ENCODE peak calls at places on chromosome 16, in ten cellular contexts. T, D, I, A, S, H, V, G, J and W are unnamed samples.

GRCh38 chr16:70298988-70299938 is at the start of gene DDX19B:
- DNase-seq in T (peak), D (peak), I (peak), A (peak), S (peak), H (peak), V (peak), G (peak), J (peak), W (peak)

GRCh38 chr16:89729293-89729692 is 8.0 kb downstream of the ZNF276 start:
- DNase-seq in T (no peak), D (no peak), I (no peak), A (no peak), S (no peak), H (no peak), V (no peak), G (no peak), J (no peak), W (no peak)

GRCh38 chr16:24013733-24014645 is 178.2 kb downstream of the PRKCB start:
- DNase-seq in T (no peak), D (no peak), I (peak), A (no peak), S (peak), H (no peak), V (peak), G (peak), J (peak), W (peak)

GRCh38 chr16:53518550-53519416 is 15.8 kb upstream of the AKTIP start:
- DNase-seq in T (peak), D (peak), I (no peak), A (peak), S (peak), H (no peak), V (peak), G (peak), J (peak), W (peak)

GRCh38 chr16:87826798-87827587 is 42.3 kb downstream of the SLC7A5 start:
- DNase-seq in T (no peak), D (no peak), I (no peak), A (no peak), S (no peak), H (no peak), V (peak), G (no peak), J (peak), W (no peak)

GRCh38 chr16:59535298-59535697 is 801.2 kb upstream of the GOT2 start:
- DNase-seq in T (no peak), D (no peak), I (no peak), A (no peak), S (no peak), H (no peak), V (no peak), G (no peak), J (no peak), W (no peak)

GRCh38 chr16:3907586-3907985 is 27.1 kb upstream of the CREBBP start:
- DNase-seq in T (no peak), D (no peak), I (no peak), A (no peak), S (no peak), H (no peak), V (no peak), G (no peak), J (no peak), W (no peak)

GRCh38 chr16:254461-254860 is 19.8 kb downstream of the FAM234A start:
- DNase-seq in T (no peak), D (no peak), I (no peak), A (no peak), S (no peak), H (no peak), V (no peak), G (no peak), J (no peak), W (no peak)

GRCh38 chr16:57570301-57571070 is 28.0 kb downstream of the ADGRG5 start:
- DNase-seq in T (no peak), D (no peak), I (no peak), A (no peak), S (no peak), H (no peak), V (no peak), G (no peak), J (no peak), W (no peak)

GRCh38 chr16:74724820-74725549 is 24.3 kb upstream of the MLKL start:
- DNase-seq in T (peak), D (no peak), I (peak), A (peak), S (no peak), H (no peak), V (no peak), G (no peak), J (no peak), W (no peak)